ENCODE peak calls at places on chromosomes 16 and 17, in five cellular contexts. Z is GM06990, V is fibroblast of mammary gland, W is Peyer's patch, S is gastrocnemius medialis. J is an unnamed sample.

GRCh38 chr16:52436646-52437645 is 110.0 kb downstream of the TOX3 start:
- DNase-seq in Z (no peak), V (no peak), W (no peak), S (no peak), J (no peak)

GRCh38 chr17:13415877-13416416 is 185.8 kb downstream of the HS3ST3A1 start:
- DNase-seq in Z (no peak), V (peak), W (peak), S (no peak), J (no peak)

GRCh38 chr16:64012166-64012565 is 1109.7 kb downstream of the CDH11 start:
- DNase-seq in Z (no peak), V (peak), W (no peak), S (no peak), J (no peak)

GRCh38 chr17:82343560-82343959 is 10.0 kb upstream of the SECTM1 start:
- DNase-seq in Z (no peak), V (no peak), W (no peak), S (no peak), J (no peak)

GRCh38 chr16:66372078-66372897 is 5.8 kb downstream of the CDH5 start:
- DNase-seq in Z (no peak), V (no peak), W (no peak), S (no peak), J (no peak)

GRCh38 chr16:76194621-76195015 is 82.6 kb upstream of the CNTNAP4 start:
- DNase-seq in Z (no peak), V (peak), W (no peak), S (no peak), J (no peak)

GRCh38 chr17:74646231-74646630 is 22.7 kb upstream of the CD300E start:
- DNase-seq in Z (no peak), V (peak), W (no peak), S (no peak), J (peak)

GRCh38 chr17:48624544-48625501 is 1.3 kb downstream of the HOXB9 start:
- DNase-seq in Z (no peak), V (no peak), W (no peak), S (no peak), J (no peak)

GRCh38 chr17:63442549-63443035 is 3.5 kb downstream of the CYB561 start:
- DNase-seq in Z (no peak), V (no peak), W (no peak), S (no peak), J (peak)

GRCh38 chr17:64682261-64683181 is 20.4 kb upstream of the SMURF2 start:
- DNase-seq in Z (no peak), V (peak), W (no peak), S (no peak), J (no peak)

GRCh38 chr17:72030067-72030899 is 90.5 kb upstream of the SOX9 start:
- DNase-seq in Z (peak), V (peak), W (no peak), S (peak), J (peak)

DNA sequence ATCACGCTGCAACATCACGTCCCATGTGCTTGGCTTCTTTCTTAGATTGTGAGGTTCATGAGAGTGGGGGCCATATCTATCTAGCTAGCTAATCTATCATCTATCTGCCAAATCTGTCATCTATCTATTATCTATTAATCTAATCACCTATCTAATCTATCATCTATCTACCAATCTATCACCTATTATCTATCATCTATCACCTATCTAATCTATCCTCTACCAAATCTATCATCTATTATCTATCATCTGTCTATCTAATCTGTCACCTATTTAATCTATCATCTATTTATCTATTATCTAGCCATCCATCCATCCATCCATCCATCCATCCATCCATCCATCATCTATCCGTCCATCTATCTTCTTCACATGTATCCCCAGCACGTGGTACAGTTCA is 14.2 kb downstream of the COX6A2 start:
- DNase-seq in Z (no peak), V (no peak), W (no peak), S (no peak), J (no peak)
- TF ChIP-seq CTCF in Z (no peak), V (no peak), W (no peak), S (no peak), J (no peak)

DNA sequence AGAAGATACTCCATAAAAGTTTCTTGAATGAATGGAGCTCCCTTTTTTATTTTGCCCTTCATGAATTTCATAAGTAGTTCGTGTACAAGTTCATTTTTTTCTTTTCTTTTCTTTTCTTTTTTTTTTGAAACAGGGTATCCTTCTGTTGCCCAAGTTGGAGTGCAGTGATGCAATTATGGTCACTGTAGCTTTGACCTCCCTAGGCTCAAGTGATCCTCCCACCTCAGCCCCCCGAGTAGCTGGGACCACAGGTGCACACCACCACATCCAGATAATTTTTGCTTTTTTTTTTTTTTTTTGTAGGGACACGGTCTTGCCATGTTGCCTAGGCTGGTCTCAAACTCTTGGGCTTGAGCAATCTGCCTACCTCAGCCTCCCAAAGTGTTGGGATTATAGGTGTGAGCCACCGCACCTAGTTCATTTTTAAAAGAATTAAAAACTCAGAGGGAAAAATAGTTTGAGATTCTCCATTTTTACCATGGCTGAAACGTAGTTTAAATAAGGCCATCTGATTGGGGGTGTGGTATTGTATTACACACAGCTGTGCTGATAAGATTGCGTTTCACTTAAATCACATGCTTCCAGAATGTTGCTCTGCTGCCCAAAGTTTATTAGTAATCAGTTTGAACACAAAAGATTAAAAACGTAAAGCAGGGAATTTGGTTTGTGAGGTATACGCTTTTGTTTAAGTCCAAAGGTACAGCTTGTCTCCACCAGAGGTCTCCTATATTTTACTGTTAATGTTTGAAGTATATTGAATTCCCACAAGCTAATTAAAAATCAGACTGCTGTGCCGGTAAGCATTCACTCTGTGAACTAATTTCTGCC is 154.1 kb downstream of the SOCS1 start:
- DNase-seq in Z (no peak), V (peak), W (no peak), S (no peak), J (no peak)
- TF ChIP-seq CTCF in Z (no peak), V (peak), W (peak), S (no peak), J (no peak)

DNA sequence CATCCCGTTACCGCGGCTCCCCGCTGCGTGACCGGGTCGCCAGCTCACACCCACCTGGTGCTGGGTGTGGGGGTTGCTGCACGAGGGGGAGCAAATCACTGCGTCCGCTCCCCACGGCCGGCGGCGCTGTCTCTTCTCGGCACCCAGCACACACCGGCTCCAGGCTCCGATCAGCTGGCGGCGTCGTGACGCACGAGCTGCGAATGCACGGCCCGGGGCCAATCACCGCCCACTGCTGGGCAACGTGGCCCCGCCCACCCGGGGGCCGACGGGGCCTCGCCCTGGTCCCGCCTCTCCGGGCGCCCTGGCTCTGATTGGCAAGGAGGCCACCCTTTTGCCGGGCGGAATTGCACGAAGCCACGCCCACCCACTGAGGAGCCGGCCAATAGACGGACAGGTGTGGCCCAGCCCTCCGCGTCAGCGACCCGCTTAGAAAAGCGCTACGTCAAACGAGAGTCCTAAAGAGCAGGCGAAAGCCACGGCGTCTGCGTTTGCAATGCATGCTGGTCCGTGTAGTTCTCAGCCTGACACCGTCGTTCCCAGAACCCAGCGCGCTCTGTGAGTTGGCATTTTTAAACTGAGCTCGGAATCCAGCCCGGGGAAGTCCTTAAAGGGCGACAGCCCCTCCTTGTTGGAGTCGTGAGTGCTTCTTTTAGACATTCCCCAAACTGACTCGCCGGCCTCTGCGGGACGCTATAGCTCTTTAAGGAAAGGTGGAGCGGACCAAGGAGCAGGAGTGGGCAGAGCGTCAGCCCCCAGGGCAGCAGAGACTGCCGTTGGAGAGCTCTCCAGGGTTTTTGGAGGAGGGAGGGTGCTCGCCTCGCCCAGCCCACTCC is 6.1 kb upstream of the TLCD2 start:
- DNase-seq in Z (peak), V (peak), W (peak), S (peak), J (peak)
- TF ChIP-seq CTCF in Z (peak), V (no peak), W (no peak), S (no peak), J (peak)

DNA sequence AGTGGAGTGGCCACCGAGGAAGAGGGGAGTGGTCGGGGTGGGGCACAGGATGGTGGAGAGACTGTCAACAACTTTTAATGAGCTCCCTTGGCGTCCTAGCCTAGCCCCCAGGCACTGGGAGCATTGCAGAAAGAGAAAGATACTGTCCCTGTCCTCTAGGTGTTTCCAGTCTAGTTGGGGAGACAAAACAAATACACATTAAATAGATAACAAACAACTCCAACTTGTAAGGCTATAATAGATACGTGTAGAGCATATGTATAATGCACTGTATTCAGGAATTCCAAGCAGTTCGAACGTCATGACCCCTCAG is 435 bp upstream of the UBE2O start:
- DNase-seq in Z (no peak), V (no peak), W (no peak), S (no peak), J (no peak)
- TF ChIP-seq CTCF in Z (no peak), V (no peak), W (no peak), S (no peak), J (no peak)

GRCh38 chr16:74700206-74701040 is at the start of gene MLKL:
- DNase-seq in Z (peak), V (peak), W (peak), S (peak), J (peak)
- TF ChIP-seq CTCF in Z (peak), V (no peak), W (no peak), S (no peak), J (no peak)

GRCh38 chr16:15642557-15643452 is at the start of gene MARF1:
- DNase-seq in Z (peak), V (peak), W (peak), S (peak), J (peak)
- TF ChIP-seq CTCF in Z (peak), V (peak), W (peak), S (peak), J (peak)

GRCh38 chr17:80992948-80993624 is 1.4 kb downstream of the CHMP6 start:
- DNase-seq in Z (no peak), V (no peak), W (no peak), S (no peak), J (no peak)

GRCh38 chr17:80990921-80991644 is 558 bp upstream of the CHMP6 start:
- DNase-seq in Z (peak), V (no peak), W (no peak), S (no peak), J (no peak)

GRCh38 chr17:80992077-80992947 is 671 bp downstream of the CHMP6 start:
- DNase-seq in Z (no peak), V (no peak), W (no peak), S (no peak), J (no peak)

GRCh38 chr17:80989586-80989913 is 2.1 kb upstream of the CHMP6 start:
- DNase-seq in Z (no peak), V (no peak), W (no peak), S (no peak), J (no peak)

GRCh38 chr17:80991645-80992076 is at the start of gene CHMP6:
- DNase-seq in Z (peak), V (peak), W (peak), S (peak), J (peak)
- TF ChIP-seq CTCF in Z (no peak), V (no peak), W (peak), S (peak), J (peak)

DNA sequence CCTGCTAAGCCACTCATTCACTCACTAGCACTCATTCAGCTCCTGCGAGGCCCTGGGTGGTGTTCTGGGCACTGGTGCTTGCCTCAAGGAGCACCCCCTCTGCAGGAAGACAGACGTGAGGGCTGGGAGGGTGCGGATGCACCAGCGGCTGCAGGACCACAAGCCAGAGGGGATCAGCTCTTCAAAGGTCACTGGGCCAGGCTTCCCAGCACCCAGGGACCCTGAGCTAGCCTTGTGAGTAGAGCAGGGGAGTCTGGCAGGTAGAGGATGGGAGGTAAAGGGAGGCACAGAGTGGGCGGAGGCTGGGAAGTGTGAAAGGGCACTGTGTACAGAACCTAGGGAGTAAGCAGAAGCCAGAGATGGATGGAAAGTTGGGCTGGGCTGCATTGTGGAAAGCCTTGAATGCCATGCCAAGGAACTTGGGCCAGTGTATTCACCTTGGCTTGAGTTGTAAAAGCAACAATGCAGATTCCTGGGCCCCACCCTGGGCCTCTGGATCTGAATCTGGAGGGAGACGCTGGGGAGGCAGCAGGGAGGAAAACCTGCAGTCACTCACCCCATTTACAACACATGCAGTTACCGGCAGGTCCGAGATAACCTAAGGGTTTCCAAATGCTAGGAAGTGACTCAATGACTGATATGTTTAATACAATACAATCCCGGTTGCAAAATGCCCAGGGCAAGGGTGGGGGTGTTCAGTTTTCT is 1.7 kb downstream of the IL4R start:
- DNase-seq in Z (peak), V (peak), W (peak), S (no peak), J (peak)
- TF ChIP-seq CTCF in Z (peak), V (no peak), W (no peak), S (no peak), J (no peak)

J was measured in GM12865.